ENCODE peak calls at places on chromosomes 2 and 18, in eight cellular contexts. D, V, A, P, O, Z, L and N are unnamed samples.

GRCh38 chr2:115165529-115166109 is 723.2 kb downstream of the DPP10 start:
- DNase-seq in L (peak), P (peak), Z (peak), O (peak), A (peak), V (no peak), D (no peak), N (peak)

GRCh38 chr18:46343940-46344372 is 239.8 kb downstream of the HAUS1 start:
- DNase-seq in L (peak), A (peak), P (peak), D (no peak), Z (no peak), V (peak), O (no peak), N (no peak)

GRCh38 chr18:51195602-51196115 is 1.8 kb downstream of the MEX3C start:
- DNase-seq in L (peak), P (peak), D (no peak), A (peak), Z (peak), V (peak), O (no peak), N (peak)

GRCh38 chr18:46207985-46208384 is 103.8 kb downstream of the HAUS1 start:
- DNase-seq in P (no peak), D (no peak), A (no peak), V (no peak), O (no peak), L (no peak), Z (no peak), N (no peak)

GRCh38 chr18:22451796-22452195 is 34.1 kb upstream of the CTAGE1 start:
- DNase-seq in Z (no peak), A (no peak), D (no peak), V (no peak), L (peak), P (peak), O (no peak), N (no peak)

GRCh38 chr18:45557779-45558178 is 57.5 kb upstream of the SLC14A2 start:
- DNase-seq in A (no peak), Z (no peak), D (no peak), V (no peak), O (no peak), L (no peak), P (no peak), N (no peak)

GRCh38 chr2:234095301-234095700 is 44.8 kb downstream of the SPP2 start:
- DNase-seq in D (no peak), P (no peak), V (no peak), O (no peak), Z (no peak), L (no peak), A (no peak), N (no peak)

GRCh38 chr18:75923169-75923568 is 495.7 kb upstream of the SMIM21 start:
- DNase-seq in Z (peak), O (peak), A (no peak), D (no peak), P (no peak), V (no peak), L (peak), N (no peak)

GRCh38 chr2:240814280-240814679 is 5.7 kb downstream of the KIF1A start:
- DNase-seq in O (no peak), Z (no peak), V (no peak), A (no peak), D (no peak), L (no peak), P (no peak), N (no peak)

GRCh38 chr2:72176281-72176680 is 28.6 kb upstream of the CYP26B1 start:
- DNase-seq in A (no peak), O (no peak), P (no peak), D (no peak), V (no peak), L (no peak), Z (no peak), N (no peak)

GRCh38 chr2:3480352-3481010 is 38.9 kb downstream of the ADI1 start:
- DNase-seq in D (no peak), P (no peak), A (no peak), V (no peak), L (no peak), O (no peak), Z (no peak), N (no peak)

GRCh38 chr2:241309684-241310117 is 5.8 kb downstream of the HDLBP start:
- DNase-seq in Z (no peak), V (peak), D (no peak), O (no peak), P (peak), L (no peak), A (no peak), N (peak)

GRCh38 chr2:27249891-27250651 is 12.8 kb downstream of the SLC30A3 start:
- DNase-seq in Z (peak), P (peak), O (no peak), V (peak), A (peak), D (no peak), L (peak), N (peak)

GRCh38 chr2:122027510-122028217 is 272.2 kb downstream of the TSN start:
- DNase-seq in Z (no peak), L (no peak), V (no peak), O (no peak), D (no peak), A (no peak), P (no peak), N (no peak)

GRCh38 chr2:61620244-61621159 is 82.3 kb upstream of the XPO1 start:
- DNase-seq in A (no peak), P (peak), V (peak), D (no peak), L (no peak), O (peak), Z (no peak), N (no peak)

GRCh38 chr2:31222086-31222485 is 4.8 kb upstream of the CAPN14 start:
- DNase-seq in L (no peak), D (no peak), A (no peak), Z (no peak), P (no peak), V (no peak), O (no peak), N (no peak)

GRCh38 chr2:28904295-28904694 is 9.8 kb downstream of the WDR43 start:
- DNase-seq in O (peak), V (no peak), Z (no peak), P (no peak), A (no peak), D (no peak), L (no peak), N (no peak)

GRCh38 chr2:222427606-222428320 is 3.4 kb downstream of the SGPP2 start:
- DNase-seq in L (no peak), P (no peak), O (no peak), A (no peak), V (no peak), D (no peak), Z (no peak), N (no peak)

GRCh38 chr2:178480227-178481181 is at the start of gene PLEKHA3:
- DNase-seq in Z (peak), A (peak), O (peak), L (peak), D (peak), V (peak), P (peak), N (peak)

GRCh38 chr2:146246017-146246733 is 1598.7 kb upstream of the ACVR2A start:
- DNase-seq in Z (no peak), L (no peak), O (peak), V (no peak), A (no peak), P (no peak), D (no peak), N (no peak)

GRCh38 chr18:13791181-13791580 is 32.8 kb upstream of the MC5R start:
- DNase-seq in V (no peak), O (no peak), P (peak), Z (no peak), L (no peak), A (no peak), D (no peak), N (no peak)

GRCh38 chr2:74249406-74250122 is 51.1 kb downstream of the MTHFD2 start:
- DNase-seq in L (no peak), D (no peak), Z (no peak), V (no peak), O (no peak), A (peak), P (no peak), N (no peak)

GRCh38 chr2:234761910-234762309 is 189.9 kb upstream of the SH3BP4 start:
- DNase-seq in V (no peak), L (no peak), D (no peak), O (no peak), P (no peak), A (no peak), Z (no peak), N (no peak)

GRCh38 chr2:115549731-115550130 is 1107.3 kb downstream of the DPP10 start:
- DNase-seq in O (no peak), V (no peak), P (no peak), A (no peak), Z (no peak), L (no peak), D (no peak), N (no peak)

GRCh38 chr2:11677146-11678055 is 7.4 kb upstream of the NTSR2 start:
- DNase-seq in Z (peak), L (peak), D (no peak), O (no peak), A (no peak), V (no peak), P (no peak), N (no peak)

GRCh38 chr2:28392297-28393114 is at the start of gene FOSL2:
- DNase-seq in V (peak), D (peak), L (peak), O (peak), A (peak), Z (peak), P (peak), N (peak)

GRCh38 chr18:45526120-45526841 is 89.0 kb upstream of the SLC14A2 start:
- DNase-seq in Z (peak), A (peak), D (no peak), V (no peak), O (peak), L (no peak), P (no peak), N (no peak)

GRCh38 chr2:102788880-102789250 is 27.0 kb downstream of the TMEM182 start:
- DNase-seq in L (no peak), V (no peak), O (no peak), Z (no peak), D (no peak), P (peak), A (peak), N (no peak)

GRCh38 chr2:201886504-201886903 is 80.2 kb downstream of the CDK15 start:
- DNase-seq in A (no peak), V (no peak), O (peak), P (no peak), Z (no peak), L (no peak), D (no peak), N (no peak)

GRCh38 chr18:13453714-13454113 is 235.2 kb downstream of the LDLRAD4 start:
- DNase-seq in O (peak), Z (no peak), P (no peak), V (no peak), A (no peak), L (no peak), D (no peak), N (no peak)

GRCh38 chr2:80459028-80459427 is 154.5 kb upstream of the LRRTM1 start:
- DNase-seq in V (no peak), P (no peak), L (no peak), D (no peak), Z (no peak), O (no peak), A (no peak), N (no peak)

GRCh38 chr2:138829326-138829725 is 49.1 kb upstream of the NXPH2 start:
- DNase-seq in P (peak), L (peak), A (peak), O (no peak), V (peak), D (no peak), Z (peak), N (peak)

GRCh38 chr2:75007819-75008218 is 49.4 kb downstream of the POLE4 start:
- DNase-seq in D (no peak), L (no peak), V (no peak), A (peak), P (no peak), Z (no peak), O (no peak), N (no peak)